ENCODE peak calls at places on chromosomes 7 and 10, in nine cellular contexts. S is nephron progenitor cell, V is upper lobe of right lung, D is RWPE2, M is right lobe of liver, Y is right atrium auricular region, H is AG10803, C is IMR-90, T is left lung. F is an unnamed sample.

GRCh38 chr7:159269745-159270144 is 125.1 kb upstream of the VIPR2 start:
- DNase-seq in T (no peak), D (no peak), S (no peak), Y (no peak), C (no peak), M (no peak), V (no peak), H (no peak), F (no peak)

GRCh38 chr10:113965077-113965476 is 78.6 kb upstream of the ADRB1 start:
- DNase-seq in H (no peak), T (no peak), M (no peak), D (no peak), Y (peak), V (no peak), C (no peak), S (no peak), F (no peak)

GRCh38 chr10:43644252-43644651 is 4.4 kb downstream of the ZNF32 start:
- DNase-seq in D (no peak), S (no peak), Y (no peak), T (no peak), M (no peak), C (peak), V (no peak), H (peak), F (no peak)

GRCh38 chr10:125016611-125017202 is 74.8 kb downstream of the ZRANB1 start:
- DNase-seq in Y (no peak), D (no peak), T (peak), V (no peak), S (no peak), M (no peak), H (no peak), C (no peak), F (no peak)

GRCh38 chr10:108052981-108053380 is 888.5 kb upstream of the SORCS1 start:
- DNase-seq in Y (no peak), S (no peak), M (no peak), D (no peak), C (no peak), H (peak), V (no peak), T (no peak), F (no peak)

GRCh38 chr7:94295805-94296204 is 98.9 kb upstream of the COL1A2 start:
- DNase-seq in T (no peak), V (no peak), S (no peak), H (peak), Y (no peak), C (peak), D (no peak), M (no peak), F (no peak)

GRCh38 chr10:31204090-31204489 is 114.9 kb upstream of the ZEB1 start:
- DNase-seq in S (no peak), D (no peak), Y (no peak), M (no peak), C (peak), H (peak), V (no peak), T (no peak), F (no peak)

GRCh38 chr10:89175821-89176220 is 31.3 kb downstream of the CH25H start:
- DNase-seq in Y (no peak), V (no peak), M (no peak), H (no peak), T (no peak), C (no peak), D (no peak), S (no peak), F (no peak)

GRCh38 chr7:386385-386784 is 96.4 kb downstream of the FOXL3 start:
- DNase-seq in V (no peak), H (no peak), S (no peak), M (no peak), T (no peak), D (no peak), C (no peak), Y (no peak), F (no peak)

GRCh38 chr10:49543604-49544003 is 4.7 kb upstream of the ERCC6 start:
- DNase-seq in S (no peak), Y (no peak), V (no peak), C (no peak), D (no peak), M (no peak), T (no peak), H (no peak), F (no peak)

GRCh38 chr10:75542084-75542483 is 110.7 kb downstream of the LRMDA start:
- DNase-seq in T (no peak), V (no peak), D (no peak), S (no peak), M (no peak), Y (no peak), C (no peak), H (peak), F (no peak)

GRCh38 chr7:126659124-126659523 is 593.6 kb downstream of the GRM8 start:
- DNase-seq in H (no peak), M (no peak), S (no peak), D (no peak), T (no peak), C (no peak), V (no peak), Y (no peak), F (no peak)

GRCh38 chr10:78004215-78005026 is 24.9 kb downstream of the POLR3A start:
- DNase-seq in H (no peak), C (no peak), D (no peak), Y (no peak), T (no peak), S (no peak), V (no peak), M (no peak), F (no peak)

GRCh38 chr10:104441601-104442000 is 88.0 kb downstream of the CFAP58 start:
- DNase-seq in T (no peak), D (no peak), M (no peak), Y (no peak), S (no peak), V (no peak), H (peak), C (peak), F (no peak)

GRCh38 chr7:31782411-31782991 is 95.5 kb downstream of the PPP1R17 start:
- DNase-seq in C (peak), D (no peak), Y (no peak), H (peak), V (no peak), M (no peak), S (peak), T (no peak), F (no peak)

GRCh38 chr7:148941598-148942280 is 57.6 kb upstream of the EZH2 start:
- DNase-seq in C (peak), V (peak), S (peak), T (no peak), D (peak), M (peak), H (peak), Y (peak), F (peak)

GRCh38 chr10:81127931-81128330 is 590.2 kb downstream of the SH2D4B start:
- DNase-seq in C (no peak), H (no peak), Y (no peak), T (no peak), V (no peak), D (no peak), S (no peak), M (no peak), F (no peak)
- TF ChIP-seq CTCF in C (no peak), H (no peak), Y (no peak), T (no peak), V (no peak), D (no peak), S (no peak), M (no peak), F (no peak)

GRCh38 chr7:27095050-27095896 is 527 bp downstream of the HOXA1 start:
- DNase-seq in M (no peak), H (no peak), V (no peak), S (peak), D (no peak), T (peak), C (peak), Y (no peak), F (no peak)

GRCh38 chr7:27096756-27097514 is 1.1 kb upstream of the HOXA1 start:
- DNase-seq in M (no peak), D (no peak), Y (no peak), H (peak), C (peak), T (peak), V (peak), S (peak), F (no peak)

GRCh38 chr7:27094304-27095049 is 1.3 kb downstream of the HOXA1 start:
- DNase-seq in V (no peak), S (peak), T (no peak), H (no peak), D (no peak), Y (no peak), C (no peak), M (no peak), F (no peak)

GRCh38 chr7:27097686-27098492 is 2.1 kb upstream of the HOXA1 start:
- DNase-seq in M (no peak), V (no peak), S (peak), Y (no peak), C (peak), H (no peak), D (no peak), T (peak), F (no peak)

DNA sequence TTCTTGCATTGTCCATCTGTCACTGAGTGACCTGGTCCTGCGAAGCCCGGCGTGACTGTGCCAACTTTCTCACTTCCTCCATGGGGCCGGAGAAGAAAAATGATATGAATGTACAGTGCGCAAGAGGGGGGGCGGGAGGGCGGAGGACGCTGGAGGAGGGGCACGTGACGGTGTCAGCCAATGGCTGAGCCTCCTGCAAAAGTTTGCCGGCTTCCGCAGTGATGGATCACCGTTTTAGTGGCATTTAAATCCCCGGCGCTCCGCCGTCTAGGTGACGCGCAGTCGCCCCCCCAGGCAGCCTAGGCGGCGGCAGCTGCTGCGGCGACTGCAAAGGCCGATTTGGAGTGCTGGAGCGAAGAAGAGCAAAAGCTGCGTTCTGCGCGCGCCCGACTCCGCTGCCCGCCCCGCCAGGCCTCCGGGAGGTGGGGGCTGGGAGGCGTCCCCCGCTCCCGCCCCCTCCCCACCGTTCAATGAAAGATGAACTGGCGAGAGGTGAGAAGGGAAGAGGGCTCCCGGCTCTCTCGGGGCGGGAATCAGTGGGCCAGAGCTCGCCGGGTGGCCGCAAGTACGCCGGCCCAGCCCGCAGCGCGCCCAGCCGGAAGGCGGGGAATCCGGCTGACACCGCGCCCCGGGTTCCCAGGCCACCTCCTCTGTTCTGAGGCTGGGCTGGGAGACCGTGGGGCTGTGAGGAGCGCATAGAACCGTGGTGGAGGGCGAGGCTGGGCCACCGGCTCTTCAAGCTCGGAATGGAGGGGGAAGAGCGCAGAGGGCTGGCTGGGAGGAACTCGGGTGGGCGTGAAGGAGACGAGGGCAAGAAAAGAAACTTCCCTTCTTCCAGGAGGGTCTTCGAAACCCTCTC is at the start of gene HOXA1:
- DNase-seq in M (peak), C (peak), Y (peak), S (peak), V (peak), D (peak), H (peak), T (peak), F (no peak)
- TF ChIP-seq CTCF in M (no peak), C (peak), Y (no peak), S (no peak), V (no peak), D (peak), H (no peak), T (no peak), F (no peak)

GRCh38 chr10:80945267-80945880 is 407.7 kb downstream of the SH2D4B start:
- DNase-seq in S (no peak), D (no peak), Y (no peak), H (no peak), C (no peak), V (no peak), M (no peak), T (no peak), F (no peak)
- TF ChIP-seq CTCF in S (peak), D (peak), Y (peak), H (no peak), C (peak), V (peak), M (peak), T (no peak), F (peak)

GRCh38 chr10:17921378-17921777 is 30.3 kb upstream of the SLC39A12 start:
- DNase-seq in T (no peak), C (no peak), D (no peak), H (no peak), M (no peak), S (no peak), Y (no peak), V (no peak), F (no peak)
- TF ChIP-seq CTCF in T (no peak), C (no peak), D (no peak), H (no peak), M (no peak), S (no peak), Y (no peak), V (no peak), F (no peak)

GRCh38 chr10:127524869-127525268 is 24.2 kb upstream of the NPS start:
- DNase-seq in D (no peak), C (no peak), T (no peak), V (no peak), H (peak), S (no peak), M (no peak), Y (no peak), F (no peak)
- TF ChIP-seq CTCF in D (no peak), C (no peak), T (no peak), V (no peak), H (no peak), S (no peak), M (no peak), Y (no peak), F (no peak)

DNA sequence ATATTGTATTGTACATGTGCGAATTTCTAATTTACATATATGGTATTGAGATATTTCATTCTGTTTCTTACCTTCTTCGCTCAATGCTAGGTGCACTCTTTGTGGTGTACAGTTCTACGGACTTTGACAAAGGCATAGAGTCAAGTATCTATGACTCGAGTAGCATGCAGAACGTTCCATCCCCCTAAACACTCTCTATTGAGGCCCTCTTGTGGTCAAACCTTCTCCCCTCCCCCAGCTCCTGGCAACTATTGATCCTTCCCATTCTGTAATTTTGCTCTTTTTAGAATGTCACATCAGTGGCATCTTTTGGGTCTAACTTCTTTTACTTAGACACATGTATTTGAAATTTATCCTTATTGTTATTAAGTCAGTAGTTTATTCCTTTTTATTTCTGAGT is 30.7 kb upstream of the GDF10 start:
- DNase-seq in V (no peak), T (no peak), H (no peak), Y (no peak), S (no peak), M (no peak), C (no peak), D (no peak), F (no peak)
- TF ChIP-seq CTCF in V (peak), T (no peak), H (no peak), Y (peak), S (peak), M (peak), C (no peak), D (peak), F (no peak)

F was measured in chondrocyte.